ENCODE peak calls at places on chromosomes 4 and X, in six cellular contexts. D is skeletal muscle cell; B is Jurkat, Clone E6-1; M is CD8-positive, alpha-beta memory T cell; U is lung; R is naive thymus-derived CD4-positive, alpha-beta T cell. X is an unnamed sample.

GRCh38 chr4:170110290-170110672 is 20.5 kb upstream of the AADAT start:
- DNase-seq in D (no peak), B (no peak), M (no peak), U (no peak), R (no peak), X (no peak)

GRCh38 chr4:164768516-164768915 is 14.6 kb downstream of the SMIM31 start:
- DNase-seq in D (no peak), B (no peak), M (no peak), U (no peak), R (no peak), X (no peak)

GRCh38 chr4:90007494-90008167 is 113.0 kb downstream of the MMRN1 start:
- DNase-seq in D (no peak), B (no peak), M (no peak), U (no peak), R (no peak), X (no peak)

GRCh38 chr4:76585897-76586360 is 150.9 kb downstream of the SHROOM3 start:
- DNase-seq in D (no peak), B (no peak), M (no peak), U (peak; percentile 89), R (no peak), X (no peak)

GRCh38 chrX:17741123-17741511 is 3.8 kb downstream of the SCML1 start:
- DNase-seq in D (no peak), B (no peak), M (no peak), U (no peak), R (no peak), X (no peak)

GRCh38 chr4:19319607-19320006 is 932.1 kb upstream of the SLIT2 start:
- DNase-seq in D (no peak), B (no peak), M (no peak), U (no peak), R (no peak), X (no peak)

GRCh38 chrX:129557844-129558243 is 17.8 kb downstream of the OCRL start:
- DNase-seq in D (no peak), B (no peak), M (no peak), U (no peak), R (no peak), X (no peak)

GRCh38 chrX:101051153-101051548 is 760 bp downstream of the TRMT2B start:
- DNase-seq in D (no peak), B (no peak), M (no peak), U (no peak), R (no peak), X (no peak)

GRCh38 chr4:17544205-17544604 is 29.2 kb downstream of the CLRN2 start:
- DNase-seq in D (no peak), B (no peak), M (no peak), U (no peak), R (no peak), X (no peak)

GRCh38 chrX:68833855-68834331 is 5.1 kb downstream of the EFNB1 start:
- DNase-seq in D (no peak), B (no peak), M (no peak), U (no peak), R (no peak), X (no peak)
- H3K4me3 ChIP-seq in D (no peak overlapping the region), B (no peak overlapping the region), M (no peak overlapping the region), U (no peak overlapping the region), R (no peak overlapping the region), X (no peak overlapping the region)

GRCh38 chrX:46326161-46326560 is 219.1 kb downstream of the ZNF674 start:
- DNase-seq in D (no peak), B (no peak), M (no peak), U (no peak), R (no peak), X (no peak)

GRCh38 chrX:46325312-46325877 is 219.8 kb downstream of the ZNF674 start:
- DNase-seq in D (peak; percentile 40), B (no peak), M (no peak), U (peak; percentile 47), R (no peak), X (no peak)

GRCh38 chrX:46327229-46328081 is 217.8 kb downstream of the ZNF674 start:
- DNase-seq in D (no peak), B (no peak), M (no peak), U (peak; percentile 57), R (no peak), X (no peak)

GRCh38 chrX:46330513-46330912 is 214.7 kb downstream of the ZNF674 start:
- DNase-seq in D (no peak), B (no peak), M (no peak), U (no peak), R (no peak), X (no peak)

DNA sequence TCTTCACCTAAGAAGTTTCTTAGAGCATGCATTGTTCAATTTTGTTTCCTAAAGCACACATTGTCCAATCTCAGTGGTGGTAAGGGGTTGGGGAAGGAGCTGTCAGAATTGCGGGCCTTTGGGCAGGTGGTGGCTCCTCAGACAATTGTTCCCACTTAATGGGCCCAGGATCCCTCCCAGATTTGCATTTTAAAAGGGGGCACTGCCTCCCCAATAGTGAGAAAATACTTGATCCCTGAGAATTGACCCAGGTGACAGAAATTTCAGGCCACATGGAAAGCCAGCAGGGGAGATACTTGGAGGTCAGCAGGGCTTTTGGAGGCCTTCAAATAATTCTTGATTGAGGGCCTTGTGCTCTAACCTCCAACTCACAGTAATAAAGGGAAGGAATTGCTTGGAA is 217.1 kb downstream of the ZNF674 start:
- DNase-seq in D (no peak), B (no peak), M (no peak), U (no peak), R (no peak), X (no peak)
- H3K4me3 ChIP-seq in D (no peak overlapping the region), B (no peak overlapping the region), M (no peak overlapping the region), U (no peak overlapping the region), R (no peak overlapping the region), X (no peak overlapping the region)

GRCh38 chrX:118566359-118566758 is 70.7 kb downstream of the DOCK11 start:
- DNase-seq in D (peak; percentile 44), B (no peak), M (no peak), U (no peak), R (no peak), X (no peak)
- H3K4me3 ChIP-seq in D (no peak overlapping the region), B (no peak overlapping the region), M (no peak overlapping the region), U (no peak overlapping the region), R (no peak overlapping the region), X (no peak overlapping the region)

GRCh38 chrX:25005034-25005381 is 10.8 kb downstream of the ARX start:
- DNase-seq in D (no peak), B (no peak), M (no peak), U (no peak), R (no peak), X (no peak)

GRCh38 chrX:25005382-25006185 is 10.2 kb downstream of the ARX start:
- DNase-seq in D (no peak), B (no peak), M (no peak), U (no peak), R (no peak), X (no peak)

GRCh38 chrX:25003066-25003849 is 12.5 kb downstream of the ARX start:
- DNase-seq in D (no peak), B (no peak), M (no peak), U (no peak), R (no peak), X (no peak)

GRCh38 chrX:25004040-25004439 is 11.7 kb downstream of the ARX start:
- DNase-seq in D (no peak), B (no peak), M (no peak), U (no peak), R (no peak), X (no peak)

DNA sequence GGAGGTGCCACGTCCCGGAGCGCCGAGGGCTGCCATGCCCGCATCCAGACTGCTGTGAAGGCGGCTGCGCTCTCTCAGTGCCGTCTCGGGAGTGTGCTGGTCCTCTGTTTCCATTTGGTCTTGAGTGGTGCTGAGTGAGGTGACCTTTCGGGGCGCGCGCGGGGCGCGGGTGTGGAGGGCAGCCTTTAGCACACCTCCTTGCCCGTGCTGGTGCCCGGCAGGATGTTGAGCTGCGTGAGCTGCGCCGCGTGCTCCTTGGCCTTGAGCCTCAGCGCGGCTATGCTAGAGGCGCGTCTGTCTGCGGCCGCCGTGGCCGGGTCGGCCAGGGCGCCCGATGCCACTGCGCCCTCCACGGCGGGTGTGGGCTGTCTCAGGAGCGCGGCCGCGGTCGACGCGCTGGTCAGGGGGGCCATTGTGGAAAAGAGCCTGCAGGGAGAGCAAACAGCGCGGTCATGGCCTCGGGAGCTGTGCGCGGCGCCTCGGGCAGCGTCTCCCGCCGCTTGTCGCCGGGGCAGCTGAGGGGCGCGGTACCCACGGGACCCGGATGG is 11.2 kb downstream of the ARX start:
- DNase-seq in D (no peak), B (no peak), M (no peak), U (no peak), R (no peak), X (no peak)
- H3K4me3 ChIP-seq in D (peak overlapping the region; percentile 20), B (no peak overlapping the region), M (no peak overlapping the region), U (no peak overlapping the region), R (no peak overlapping the region), X (no peak overlapping the region)

GRCh38 chr4:114040319-114041116 is 61.1 kb upstream of the ARSJ start:
- DNase-seq in D (no peak), B (no peak), M (no peak), U (no peak), R (no peak), X (no peak)
- H3K4me3 ChIP-seq in D (no peak overlapping the region), B (no peak overlapping the region), M (no peak overlapping the region), U (no peak overlapping the region), R (no peak overlapping the region), X (no peak overlapping the region)

DNA sequence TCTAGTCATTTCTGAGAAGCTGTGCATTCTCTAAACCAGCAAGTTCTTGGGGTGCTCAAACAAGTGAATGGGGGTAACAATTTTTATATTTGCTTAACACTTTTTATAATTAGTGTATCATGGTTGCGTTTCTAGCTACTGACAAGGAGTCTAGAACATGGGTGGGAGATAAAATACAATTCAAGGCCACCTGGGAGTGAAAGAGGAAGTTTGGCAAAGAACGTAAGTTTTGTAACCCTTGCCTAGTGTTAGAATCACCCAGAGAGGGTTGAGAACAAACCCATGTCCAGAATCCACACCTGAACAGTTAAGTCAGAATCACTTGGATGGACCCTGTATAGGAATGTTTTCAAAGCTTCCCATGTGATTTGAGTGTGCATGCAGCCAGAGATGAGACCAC is 92.7 kb downstream of the AFF2 start:
- DNase-seq in D (no peak), B (no peak), M (no peak), U (no peak), R (no peak), X (no peak)
- H3K4me3 ChIP-seq in D (no peak overlapping the region), B (no peak overlapping the region), M (no peak overlapping the region), U (no peak overlapping the region), R (no peak overlapping the region), X (no peak overlapping the region)

X was measured in CD4-positive, CD25-positive, alpha-beta regulatory T cell.